ENCODE peak calls at places on chromosomes 6 and 20, in nine cellular contexts. One of them, this sample, is unnamed.

GRCh38 chr6:166602928-166603690 is 16.6 kb upstream of the RAMACL start:
- DNase-seq in KBM-7: no peak
- DNase-seq in iris pigment epithelial cell: no peak
- DNase-seq in brain pericyte: no peak
- DNase-seq in AG09319: no peak
- DNase-seq in NCI-H1092: no peak
- DNase-seq in neural crest cell: no peak
- DNase-seq in AG04449: no peak
- DNase-seq in activated naive CD8-positive, alpha-beta T cell treated with anti-CD3 and anti-CD28 coated beads, Interleukin-2, amount 50 U/mL, for 16 hours: no peak
- DNase-seq in this sample: no peak

GRCh38 chr6:139931746-139932145 is 557.3 kb upstream of the CITED2 start:
- DNase-seq in KBM-7: no peak
- DNase-seq in iris pigment epithelial cell: no peak
- DNase-seq in brain pericyte: no peak
- DNase-seq in AG09319: no peak
- DNase-seq in NCI-H1092: no peak
- DNase-seq in neural crest cell: no peak
- DNase-seq in AG04449: no peak
- DNase-seq in activated naive CD8-positive, alpha-beta T cell treated with anti-CD3 and anti-CD28 coated beads, Interleukin-2, amount 50 U/mL, for 16 hours: no peak
- DNase-seq in this sample: no peak

GRCh38 chr6:96157018-96157565 is 141.3 kb downstream of the FUT9 start:
- DNase-seq in KBM-7: peak; percentile 3
- DNase-seq in iris pigment epithelial cell: no peak
- DNase-seq in brain pericyte: no peak
- DNase-seq in AG09319: no peak
- DNase-seq in NCI-H1092: no peak
- DNase-seq in neural crest cell: no peak
- DNase-seq in AG04449: no peak
- DNase-seq in activated naive CD8-positive, alpha-beta T cell treated with anti-CD3 and anti-CD28 coated beads, Interleukin-2, amount 50 U/mL, for 16 hours: no peak
- DNase-seq in this sample: no peak

GRCh38 chr6:57190140-57190539 is 18.0 kb downstream of the BAG2 start:
- DNase-seq in KBM-7: peak; percentile 23
- DNase-seq in iris pigment epithelial cell: peak; percentile 56
- DNase-seq in brain pericyte: no peak
- DNase-seq in AG09319: no peak
- DNase-seq in NCI-H1092: no peak
- DNase-seq in neural crest cell: no peak
- DNase-seq in AG04449: no peak
- DNase-seq in activated naive CD8-positive, alpha-beta T cell treated with anti-CD3 and anti-CD28 coated beads, Interleukin-2, amount 50 U/mL, for 16 hours: no peak
- DNase-seq in this sample: no peak

GRCh38 chr20:50029697-50030428 is 47.1 kb downstream of the SNAI1 start:
- DNase-seq in KBM-7: no peak
- DNase-seq in iris pigment epithelial cell: peak; percentile 98
- DNase-seq in brain pericyte: peak; percentile 64
- DNase-seq in AG09319: peak; percentile 87
- DNase-seq in NCI-H1092: no peak
- DNase-seq in neural crest cell: no peak
- DNase-seq in AG04449: peak; percentile 60
- DNase-seq in activated naive CD8-positive, alpha-beta T cell treated with anti-CD3 and anti-CD28 coated beads, Interleukin-2, amount 50 U/mL, for 16 hours: no peak
- DNase-seq in this sample: peak; percentile 58

GRCh38 chr6:5529733-5530132 is 268.4 kb downstream of the FARS2 start:
- DNase-seq in KBM-7: no peak
- DNase-seq in iris pigment epithelial cell: peak; percentile 43
- DNase-seq in brain pericyte: no peak
- DNase-seq in AG09319: no peak
- DNase-seq in NCI-H1092: no peak
- DNase-seq in neural crest cell: no peak
- DNase-seq in AG04449: no peak
- DNase-seq in activated naive CD8-positive, alpha-beta T cell treated with anti-CD3 and anti-CD28 coated beads, Interleukin-2, amount 50 U/mL, for 16 hours: no peak
- DNase-seq in this sample: no peak

GRCh38 chr20:36628076-36628475 is 17.9 kb downstream of the SLA2 start:
- DNase-seq in KBM-7: no peak
- DNase-seq in iris pigment epithelial cell: no peak
- DNase-seq in brain pericyte: no peak
- DNase-seq in AG09319: no peak
- DNase-seq in NCI-H1092: no peak
- DNase-seq in neural crest cell: no peak
- DNase-seq in AG04449: no peak
- DNase-seq in activated naive CD8-positive, alpha-beta T cell treated with anti-CD3 and anti-CD28 coated beads, Interleukin-2, amount 50 U/mL, for 16 hours: no peak
- DNase-seq in this sample: no peak

GRCh38 chr6:89917801-89918366 is 23.6 kb downstream of the GJA10 start:
- DNase-seq in KBM-7: no peak
- DNase-seq in iris pigment epithelial cell: no peak
- DNase-seq in brain pericyte: no peak
- DNase-seq in AG09319: no peak
- DNase-seq in NCI-H1092: no peak
- DNase-seq in neural crest cell: no peak
- DNase-seq in AG04449: no peak
- DNase-seq in activated naive CD8-positive, alpha-beta T cell treated with anti-CD3 and anti-CD28 coated beads, Interleukin-2, amount 50 U/mL, for 16 hours: no peak
- DNase-seq in this sample: no peak

GRCh38 chr6:79536615-79536968 is 638 bp downstream of the LCA5 start:
- DNase-seq in KBM-7: no peak
- DNase-seq in iris pigment epithelial cell: peak; percentile 65
- DNase-seq in brain pericyte: no peak
- DNase-seq in AG09319: no peak
- DNase-seq in NCI-H1092: no peak
- DNase-seq in neural crest cell: peak; percentile 10
- DNase-seq in AG04449: no peak
- DNase-seq in activated naive CD8-positive, alpha-beta T cell treated with anti-CD3 and anti-CD28 coated beads, Interleukin-2, amount 50 U/mL, for 16 hours: no peak
- DNase-seq in this sample: peak; percentile 30

GRCh38 chr20:42649716-42650115 is 540.0 kb downstream of the PTPRT start:
- DNase-seq in KBM-7: no peak
- DNase-seq in iris pigment epithelial cell: no peak
- DNase-seq in brain pericyte: no peak
- DNase-seq in AG09319: no peak
- DNase-seq in NCI-H1092: no peak
- DNase-seq in neural crest cell: no peak
- DNase-seq in AG04449: no peak
- DNase-seq in activated naive CD8-positive, alpha-beta T cell treated with anti-CD3 and anti-CD28 coated beads, Interleukin-2, amount 50 U/mL, for 16 hours: no peak
- DNase-seq in this sample: no peak

GRCh38 chr20:4633780-4634179 is 87.9 kb upstream of the PRND start:
- DNase-seq in KBM-7: no peak
- DNase-seq in iris pigment epithelial cell: peak; percentile 94
- DNase-seq in brain pericyte: no peak
- DNase-seq in AG09319: peak; percentile 59
- DNase-seq in NCI-H1092: no peak
- DNase-seq in neural crest cell: no peak
- DNase-seq in AG04449: peak; percentile 77
- DNase-seq in activated naive CD8-positive, alpha-beta T cell treated with anti-CD3 and anti-CD28 coated beads, Interleukin-2, amount 50 U/mL, for 16 hours: no peak
- DNase-seq in this sample: no peak

GRCh38 chr6:129521946-129522345 is 188.0 kb downstream of the ARHGAP18 start:
- DNase-seq in KBM-7: no peak
- DNase-seq in iris pigment epithelial cell: no peak
- DNase-seq in brain pericyte: no peak
- DNase-seq in AG09319: no peak
- DNase-seq in NCI-H1092: no peak
- DNase-seq in neural crest cell: no peak
- DNase-seq in AG04449: no peak
- DNase-seq in activated naive CD8-positive, alpha-beta T cell treated with anti-CD3 and anti-CD28 coated beads, Interleukin-2, amount 50 U/mL, for 16 hours: no peak
- DNase-seq in this sample: no peak

GRCh38 chr20:20192366-20192765 is 140.0 kb downstream of the CFAP61 start:
- DNase-seq in KBM-7: no peak
- DNase-seq in iris pigment epithelial cell: no peak
- DNase-seq in brain pericyte: no peak
- DNase-seq in AG09319: no peak
- DNase-seq in NCI-H1092: no peak
- DNase-seq in neural crest cell: no peak
- DNase-seq in AG04449: no peak
- DNase-seq in activated naive CD8-positive, alpha-beta T cell treated with anti-CD3 and anti-CD28 coated beads, Interleukin-2, amount 50 U/mL, for 16 hours: no peak
- DNase-seq in this sample: no peak

GRCh38 chr20:546353-546752 is 2.8 kb upstream of the CSNK2A1 start:
- DNase-seq in KBM-7: no peak
- DNase-seq in iris pigment epithelial cell: no peak
- DNase-seq in brain pericyte: no peak
- DNase-seq in AG09319: no peak
- DNase-seq in NCI-H1092: no peak
- DNase-seq in neural crest cell: no peak
- DNase-seq in AG04449: no peak
- DNase-seq in activated naive CD8-positive, alpha-beta T cell treated with anti-CD3 and anti-CD28 coated beads, Interleukin-2, amount 50 U/mL, for 16 hours: no peak
- DNase-seq in this sample: no peak

GRCh38 chr20:24840121-24840713 is 108.9 kb upstream of the CST7 start:
- DNase-seq in KBM-7: no peak
- DNase-seq in iris pigment epithelial cell: no peak
- DNase-seq in brain pericyte: no peak
- DNase-seq in AG09319: no peak
- DNase-seq in NCI-H1092: no peak
- DNase-seq in neural crest cell: no peak
- DNase-seq in AG04449: peak; percentile 19
- DNase-seq in activated naive CD8-positive, alpha-beta T cell treated with anti-CD3 and anti-CD28 coated beads, Interleukin-2, amount 50 U/mL, for 16 hours: no peak
- DNase-seq in this sample: no peak

GRCh38 chr6:111469543-111469942 is 13.5 kb downstream of the REV3L start:
- DNase-seq in KBM-7: no peak
- DNase-seq in iris pigment epithelial cell: no peak
- DNase-seq in brain pericyte: no peak
- DNase-seq in AG09319: no peak
- DNase-seq in NCI-H1092: no peak
- DNase-seq in neural crest cell: no peak
- DNase-seq in AG04449: no peak
- DNase-seq in activated naive CD8-positive, alpha-beta T cell treated with anti-CD3 and anti-CD28 coated beads, Interleukin-2, amount 50 U/mL, for 16 hours: no peak
- DNase-seq in this sample: no peak

GRCh38 chr6:99467509-99468106 is 42.5 kb upstream of the PNISR start:
- DNase-seq in KBM-7: peak; percentile 50
- DNase-seq in iris pigment epithelial cell: peak; percentile 24
- DNase-seq in brain pericyte: no peak
- DNase-seq in AG09319: no peak
- DNase-seq in NCI-H1092: no peak
- DNase-seq in neural crest cell: no peak
- DNase-seq in AG04449: no peak
- DNase-seq in activated naive CD8-positive, alpha-beta T cell treated with anti-CD3 and anti-CD28 coated beads, Interleukin-2, amount 50 U/mL, for 16 hours: no peak
- DNase-seq in this sample: no peak